ENCODE peak calls at places on chromosomes 2 and 18, in eight cellular contexts. R is adrenal gland, K is right lobe of liver, S is prostate gland, Z is HepG2, C is body of pancreas, W is heart left ventricle, P is sigmoid colon. L is an unnamed sample.

GRCh38 chr2:53473236-53473635 is 294.4 kb upstream of the CHAC2 start:
- DNase-seq in R (peak; percentile 20), K (no peak), S (no peak), Z (peak; percentile 13), C (peak; percentile 39), W (no peak), P (no peak), L (no peak)

GRCh38 chr18:24731158-24731557 is 270.7 kb downstream of the HRH4 start:
- DNase-seq in R (no peak), K (no peak), S (no peak), Z (no peak), C (no peak), W (no peak), P (no peak), L (no peak)

GRCh38 chr2:113103958-113104627 is 23.3 kb upstream of the IL1RN start:
- DNase-seq in R (no peak), K (no peak), S (no peak), Z (no peak), C (no peak), W (no peak), P (no peak), L (no peak)

GRCh38 chr2:96111823-96112500 is 4.4 kb downstream of the ADRA2B start:
- DNase-seq in R (no peak), K (peak; percentile 5), S (no peak), Z (no peak), C (no peak), W (no peak), P (peak; percentile 54), L (peak; percentile 64)

GRCh38 chr2:143629344-143629743 is 500.1 kb downstream of the ARHGAP15 start:
- DNase-seq in R (no peak), K (no peak), S (no peak), Z (no peak), C (no peak), W (no peak), P (no peak), L (no peak)

GRCh38 chr2:195118276-195118675 is 538.8 kb upstream of the SLC39A10 start:
- DNase-seq in R (no peak), K (no peak), S (no peak), Z (no peak), C (no peak), W (no peak), P (no peak), L (no peak)

GRCh38 chr2:220275454-220275853 is 648.0 kb downstream of the SLC4A3 start:
- DNase-seq in R (no peak), K (no peak), S (no peak), Z (no peak), C (no peak), W (no peak), P (no peak), L (no peak)

GRCh38 chr2:138090330-138090729 is 126.1 kb downstream of the HNMT start:
- DNase-seq in R (no peak), K (no peak), S (peak; percentile 13), Z (peak; percentile 64), C (peak; percentile 21), W (no peak), P (no peak), L (no peak)

GRCh38 chr2:220499281-220499680 is 871.9 kb downstream of the SLC4A3 start:
- DNase-seq in R (peak; percentile 10), K (no peak), S (no peak), Z (no peak), C (no peak), W (no peak), P (no peak), L (no peak)

GRCh38 chr18:36493349-36494281 is 196.1 kb downstream of the FHOD3 start:
- DNase-seq in R (no peak), K (no peak), S (no peak), Z (peak; percentile 58), C (peak; percentile 78), W (no peak), P (no peak), L (no peak)

GRCh38 chr18:23933407-23933806 is 81.1 kb upstream of the TTC39C start:
- DNase-seq in R (no peak), K (no peak), S (no peak), Z (no peak), C (no peak), W (no peak), P (no peak), L (no peak)

GRCh38 chr2:26770986-26771586 is 7.0 kb downstream of the SLC35F6 start:
- DNase-seq in R (peak; percentile 97), K (peak; percentile 90), S (peak; percentile 73), Z (peak; percentile 62), C (peak; percentile 71), W (peak; percentile 86), P (peak; percentile 94), L (no peak)

GRCh38 chr2:59029058-59029457 is 787.9 kb upstream of the FANCL start:
- DNase-seq in R (peak; percentile 7), K (peak; percentile 27), S (peak; percentile 35), Z (no peak), C (peak; percentile 18), W (no peak), P (no peak), L (no peak)

GRCh38 chr2:240917684-240918257 is 11.6 kb downstream of the CROCC2 start:
- DNase-seq in R (peak; percentile 8), K (peak; percentile 14), S (no peak), Z (no peak), C (peak; percentile 9), W (peak; percentile 9), P (peak; percentile 57), L (no peak)

GRCh38 chr18:1002653-1003178 is 98.0 kb downstream of the ADCYAP1 start:
- DNase-seq in R (peak; percentile 25), K (no peak), S (no peak), Z (no peak), C (no peak), W (no peak), P (no peak), L (no peak)

GRCh38 chr2:222939208-222939846 is 78.5 kb downstream of the ACSL3 start:
- DNase-seq in R (peak; percentile 24), K (no peak), S (peak; percentile 23), Z (peak; percentile 79), C (peak; percentile 52), W (peak; percentile 20), P (no peak), L (no peak)

GRCh38 chr2:103512442-103512841 is 750.6 kb downstream of the TMEM182 start:
- DNase-seq in R (no peak), K (no peak), S (no peak), Z (no peak), C (no peak), W (no peak), P (no peak), L (no peak)

GRCh38 chr18:383135-383534 is 115.3 kb upstream of the THOC1 start:
- DNase-seq in R (no peak), K (no peak), S (no peak), Z (no peak), C (no peak), W (no peak), P (no peak), L (no peak)

GRCh38 chr2:19178175-19178574 is 180.2 kb downstream of the OSR1 start:
- DNase-seq in R (no peak), K (no peak), S (peak; percentile 50), Z (no peak), C (no peak), W (no peak), P (no peak), L (no peak)

GRCh38 chr18:8794133-8794986 is 89.0 kb downstream of the MTCL1 start:
- DNase-seq in R (no peak), K (no peak), S (no peak), Z (peak; percentile 66), C (no peak), W (no peak), P (no peak), L (no peak)

GRCh38 chr2:64987963-64988419 is 1.2 kb upstream of the SLC1A4 start:
- DNase-seq in R (no peak), K (peak; percentile 65), S (no peak), Z (peak; percentile 74), C (no peak), W (no peak), P (no peak), L (no peak)

GRCh38 chr18:75504469-75504868 is 77.0 kb upstream of the SMIM21 start:
- DNase-seq in R (no peak), K (no peak), S (no peak), Z (no peak), C (no peak), W (no peak), P (no peak), L (no peak)

GRCh38 chr2:204265701-204266310 is 279.5 kb upstream of the PARD3B start:
- DNase-seq in R (no peak), K (no peak), S (no peak), Z (no peak), C (no peak), W (no peak), P (no peak), L (no peak)

GRCh38 chr2:160427629-160428424 is 65.8 kb downstream of the RBMS1 start:
- DNase-seq in R (no peak), K (no peak), S (no peak), Z (no peak), C (no peak), W (peak; percentile 36), P (no peak), L (peak; percentile 77)
- H3K4me1 ChIP-seq in R (no peaks in the 10 kb centered on the region), K (no peaks in the 10 kb centered on the region), S (no peaks in the 10 kb centered on the region), Z (no peaks in the 10 kb centered on the region), C (no peaks in the 10 kb centered on the region), W (no peaks in the 10 kb centered on the region), P (peaks cover 43% of the 10 kb centered on the region), L (peaks cover 54% of the 10 kb centered on the region)

GRCh38 chr2:46336560-46336959 is 39.4 kb downstream of the EPAS1 start:
- DNase-seq in R (no peak), K (no peak), S (no peak), Z (no peak), C (no peak), W (no peak), P (no peak), L (no peak)
- TF ChIP-seq POLR2A in R (no peak), K (no peak), S (no peak), Z (peak; percentile 19), C (no peak), W (no peak), P (no peak), L (no peak)

GRCh38 chr2:128284841-128285240 is 33.8 kb downstream of the HS6ST1 start:
- DNase-seq in R (no peak), K (peak; percentile 71), S (no peak), Z (no peak), C (no peak), W (no peak), P (no peak), L (peak; percentile 73)
- H3K4me1 ChIP-seq in R (peaks cover 54% of the 10 kb centered on the region), K (peaks cover 47% of the 10 kb centered on the region), S (peaks cover 7% of the 10 kb centered on the region), Z (peaks cover 6% of the 10 kb centered on the region), C (peaks cover 53% of the 10 kb centered on the region), W (no peaks in the 10 kb centered on the region), P (peaks cover 43% of the 10 kb centered on the region), L (peaks cover 95% of the 10 kb centered on the region)

DNA sequence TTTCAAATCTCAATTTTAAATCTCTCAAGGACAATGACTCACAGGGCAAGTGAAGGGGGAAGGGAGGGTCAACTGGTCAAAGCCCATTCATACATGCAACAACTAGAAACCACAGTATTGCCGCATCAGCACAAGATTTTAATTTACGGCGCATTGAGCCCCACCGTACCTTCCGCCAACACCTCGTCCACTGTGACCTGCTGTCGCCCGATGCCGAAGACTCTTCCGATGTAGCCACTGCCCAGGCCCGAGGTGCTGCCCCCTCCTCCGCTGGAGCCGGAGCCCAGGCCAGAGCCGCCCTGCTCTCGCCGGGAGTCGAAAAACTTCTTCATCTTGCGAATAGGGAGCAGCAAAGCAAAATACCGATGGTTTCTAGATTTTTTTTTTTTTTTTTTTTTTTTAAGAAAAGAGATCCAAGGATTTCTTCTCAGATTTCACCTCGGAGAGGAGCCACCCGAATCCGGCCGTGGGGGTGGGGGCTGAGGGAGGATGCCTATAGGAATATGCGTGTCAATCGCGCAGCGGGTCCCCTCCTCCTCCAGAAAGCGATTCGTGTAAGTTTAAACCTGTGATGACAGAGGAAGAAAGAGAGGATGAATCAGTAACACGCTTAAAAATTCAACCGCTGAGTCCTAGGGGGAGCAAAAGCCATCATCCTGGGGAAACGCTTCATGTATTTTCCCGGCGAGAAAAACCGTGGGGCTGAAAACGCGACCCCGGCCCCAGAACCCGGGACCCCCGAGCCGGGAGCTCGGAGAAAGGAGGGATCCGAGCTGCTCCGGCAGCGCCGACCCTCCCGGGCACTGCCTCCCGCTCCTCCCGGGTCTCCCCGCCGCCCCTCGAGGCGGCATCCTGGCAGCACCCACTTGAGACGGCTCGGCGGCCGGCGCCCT is 584 bp downstream of the AAK1 start:
- DNase-seq in R (peak; percentile 82), K (peak; percentile 69), S (peak; percentile 30), Z (peak; percentile 85), C (peak; percentile 46), W (peak; percentile 46), P (peak; percentile 76), L (peak; percentile 89)
- TF ChIP-seq POLR2A in R (no peak), K (no peak), S (peak; percentile 20), Z (no peak), C (no peak), W (no peak), P (no peak), L (no peak)